ENCODE peak calls at places on chromosomes 3 and 15, in eight cellular contexts. S is OCI-LY7, N is cardiac muscle cell, E is GM23248, T is body of pancreas, P is right cardiac atrium, Q is AG10803, X is retinal pigment epithelial cell. L is an unnamed sample.

GRCh38 chr3:172953576-172953975 is 187.5 kb downstream of the SPATA16 start:
- DNase-seq in P (no peak), X (no peak), E (no peak), N (no peak), Q (no peak), S (no peak), T (no peak), L (no peak)

GRCh38 chr3:59266551-59266950 is 216.7 kb upstream of the CFAP20DC start:
- DNase-seq in Q (no peak), E (peak), T (no peak), N (no peak), P (no peak), X (no peak), S (no peak), L (no peak)

GRCh38 chr15:85500060-85500708 is 119.8 kb downstream of the AKAP13 start:
- DNase-seq in X (no peak), N (no peak), E (no peak), S (peak), Q (no peak), P (no peak), T (no peak), L (no peak)

GRCh38 chr3:49422379-49423248 is at the start of gene AMT:
- DNase-seq in X (no peak), E (no peak), Q (no peak), S (no peak), N (peak), P (peak), T (peak), L (no peak)

GRCh38 chr3:11563159-11563558 is 80.6 kb downstream of the VGLL4 start:
- DNase-seq in N (no peak), X (no peak), T (no peak), S (no peak), Q (no peak), P (no peak), E (no peak), L (no peak)

GRCh38 chr3:126130981-126131750 is 47.2 kb upstream of the SLC41A3 start:
- DNase-seq in E (no peak), Q (no peak), S (no peak), T (peak), N (no peak), P (no peak), X (no peak), L (no peak)

GRCh38 chr3:73192036-73192738 is 130.7 kb downstream of the EBLN2 start:
- DNase-seq in X (no peak), S (peak), Q (no peak), T (no peak), P (no peak), N (no peak), E (no peak), L (peak)

GRCh38 chr3:32334675-32335074 is 57.0 kb upstream of the CMTM7 start:
- DNase-seq in T (no peak), P (no peak), N (no peak), S (peak), E (no peak), X (no peak), Q (no peak), L (peak)

GRCh38 chr15:45320581-45320980 is 57.8 kb downstream of the GATM start:
- DNase-seq in S (no peak), T (peak), E (no peak), X (no peak), P (no peak), N (no peak), Q (no peak), L (no peak)

GRCh38 chr15:66486887-66487286 is 10.7 kb downstream of the SNAPC5 start:
- DNase-seq in N (no peak), T (no peak), Q (no peak), E (no peak), S (no peak), X (no peak), P (no peak), L (no peak)

GRCh38 chr3:170714151-170714550 is 128.3 kb upstream of the SLC7A14 start:
- DNase-seq in T (no peak), Q (peak), E (peak), S (no peak), P (no peak), X (no peak), N (peak), L (no peak)

GRCh38 chr3:30486386-30486785 is 120.0 kb upstream of the TGFBR2 start:
- DNase-seq in E (no peak), T (no peak), N (no peak), X (no peak), P (no peak), Q (peak), S (no peak), L (no peak)

GRCh38 chr3:29440321-29441019 is 159.6 kb downstream of the RBMS3 start:
- DNase-seq in N (no peak), S (peak), Q (peak), P (peak), T (peak), E (no peak), X (no peak), L (no peak)

GRCh38 chr3:25471081-25471768 is 43.2 kb downstream of the RARB start:
- DNase-seq in P (peak), T (no peak), N (peak), X (no peak), S (no peak), Q (peak), E (no peak), L (no peak)

GRCh38 chr3:25472747-25473146 is 44.7 kb downstream of the RARB start:
- DNase-seq in S (no peak), P (no peak), N (no peak), E (no peak), Q (no peak), X (no peak), T (no peak), L (no peak)

GRCh38 chr3:25474000-25474399 is 45.9 kb downstream of the RARB start:
- DNase-seq in Q (no peak), T (no peak), E (no peak), N (no peak), P (no peak), S (no peak), X (no peak), L (no peak)

GRCh38 chr3:25472153-25472552 is 44.1 kb downstream of the RARB start:
- DNase-seq in T (no peak), E (no peak), X (no peak), Q (no peak), S (peak), P (no peak), N (no peak), L (no peak)

DNA sequence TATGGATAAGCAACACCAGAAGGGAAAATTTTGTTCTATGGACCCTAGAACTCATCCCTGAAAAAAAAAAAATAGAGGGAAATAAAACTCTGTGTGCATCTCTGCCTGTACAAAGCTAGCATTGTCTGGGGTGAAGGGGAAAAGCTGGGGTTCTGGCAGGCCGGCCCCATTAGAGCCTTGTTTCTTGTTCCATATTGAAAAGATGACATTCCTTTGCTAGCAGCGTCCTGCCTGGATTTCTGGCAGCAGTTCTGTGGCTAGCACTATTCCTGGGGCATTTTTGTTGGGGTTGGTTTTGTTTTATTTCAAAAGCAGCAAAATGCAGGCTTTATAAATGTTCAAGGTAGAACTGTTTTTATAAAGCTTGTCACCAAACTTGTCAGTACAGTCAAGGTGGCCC is 45.2 kb downstream of the RARB start:
- DNase-seq in E (peak), T (no peak), X (no peak), N (no peak), Q (no peak), P (no peak), S (no peak), L (no peak)
- H3K4me3 ChIP-seq in E (no peak), T (no peak), X (no peak), N (no peak), Q (no peak), P (no peak), S (no peak), L (no peak)

GRCh38 chr15:74845208-74845568 is 2.2 kb upstream of the ULK3 start:
- DNase-seq in S (no peak), X (no peak), Q (no peak), N (no peak), P (peak), E (no peak), T (no peak), L (peak)

GRCh38 chr15:74843445-74843828 is 481 bp upstream of the ULK3 start:
- DNase-seq in Q (no peak), X (no peak), P (no peak), E (no peak), N (no peak), T (no peak), S (no peak), L (no peak)

GRCh38 chr15:74842581-74843444 is at the start of gene ULK3:
- DNase-seq in P (peak), E (peak), S (peak), Q (peak), X (peak), N (peak), T (peak), L (peak)

GRCh38 chr15:74844319-74845207 is 1.6 kb upstream of the ULK3 start:
- DNase-seq in P (peak), S (no peak), N (no peak), T (no peak), Q (no peak), E (no peak), X (no peak), L (no peak)

DNA sequence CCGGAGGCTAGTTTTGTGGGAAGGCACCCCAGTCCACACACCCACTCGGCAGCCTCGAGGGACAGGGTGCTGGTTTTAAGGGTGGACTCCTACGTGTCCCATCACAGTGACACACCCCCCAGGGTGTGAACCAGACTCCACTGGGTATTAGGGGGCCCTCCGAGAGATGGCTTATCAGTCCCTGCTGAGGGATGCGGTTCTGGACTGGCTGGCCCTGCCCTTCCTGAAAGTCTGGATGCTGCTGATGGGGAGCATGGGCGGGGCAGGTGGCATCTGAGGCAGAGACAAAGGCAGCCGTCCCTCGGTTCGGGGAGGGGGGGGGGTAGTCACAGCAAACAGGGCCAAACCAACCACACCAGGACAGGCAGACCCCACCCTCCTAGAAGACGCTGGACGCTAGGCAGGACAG is 939 bp upstream of the ULK3 start:
- DNase-seq in E (no peak), T (no peak), S (no peak), N (no peak), Q (no peak), X (no peak), P (peak), L (no peak)
- H3K4me3 ChIP-seq in E (peak), T (no peak), S (peak), N (no peak), Q (no peak), X (no peak), P (no peak), L (peak)

DNA sequence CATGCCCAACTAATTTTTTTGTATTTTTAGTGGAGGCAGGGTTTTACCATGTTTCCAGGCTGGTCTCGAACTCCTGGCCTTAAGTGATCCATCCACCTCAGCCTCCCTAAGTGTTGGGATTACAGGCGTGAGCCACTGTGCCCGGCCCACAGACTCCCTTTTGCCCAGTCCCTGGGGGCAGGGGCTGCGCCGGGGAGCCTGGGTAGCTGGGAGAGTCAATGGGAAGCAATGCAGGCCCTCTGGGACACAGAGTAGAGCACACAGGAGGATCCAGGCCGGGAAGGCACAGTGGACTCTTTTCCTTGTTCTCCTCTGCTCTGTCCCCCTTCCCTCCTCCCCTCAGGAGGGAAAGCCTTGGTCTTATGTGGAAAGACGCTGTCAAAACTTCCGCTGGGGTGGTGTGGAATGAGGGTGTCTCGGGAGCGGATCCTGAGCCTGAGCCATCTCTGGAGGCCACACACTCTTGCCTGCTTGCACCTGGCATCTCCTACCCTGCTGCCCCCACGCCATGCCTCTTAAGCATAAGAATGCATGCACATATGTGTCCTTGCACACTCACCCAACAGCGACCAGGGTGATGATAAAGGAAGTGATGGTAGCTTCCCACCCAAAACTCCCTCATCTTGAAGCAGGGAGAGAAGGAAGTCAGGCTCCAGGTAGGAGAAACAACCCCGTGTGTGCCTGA is 11.9 kb upstream of the PRKCD start:
- DNase-seq in E (no peak), P (peak), Q (no peak), X (no peak), T (no peak), N (no peak), S (no peak), L (no peak)
- H3K4me3 ChIP-seq in E (no peak), P (no peak), Q (no peak), X (no peak), T (no peak), N (no peak), S (no peak), L (no peak)

GRCh38 chr3:151383956-151384355 is 597 bp downstream of the P2RY12 start:
- DNase-seq in X (no peak), E (no peak), Q (no peak), T (no peak), N (no peak), P (no peak), S (peak), L (peak)
- H3K4me3 ChIP-seq in X (no peak), E (peak), Q (no peak), T (no peak), N (no peak), P (peak), S (peak), L (peak)

L was measured in Karpas-422.